ENCODE peak calls at places on chromosome 20, in five cellular contexts. P, H, F, D and N are unnamed samples.

GRCh38 chr20:25314497-25315417 is 66.9 kb downstream of the PYGB start:
- DNase-seq in P (no peak), H (no peak), D (no peak), F (no peak), N (no peak)

GRCh38 chr20:57250607-57251343 is 15.7 kb downstream of the BMP7 start:
- DNase-seq in H (no peak), F (no peak), P (no peak), D (no peak), N (peak)

GRCh38 chr20:728022-728944 is 40.0 kb downstream of the SLC52A3 start:
- DNase-seq in P (peak), F (peak), H (peak), D (peak), N (peak)

GRCh38 chr20:7031222-7031621 is 263.7 kb downstream of the BMP2 start:
- DNase-seq in D (no peak), F (no peak), P (no peak), H (no peak), N (no peak)

GRCh38 chr20:4067600-4068261 is 52.4 kb upstream of the RNF24 start:
- DNase-seq in H (no peak), D (no peak), F (no peak), P (peak), N (no peak)

GRCh38 chr20:25549866-25550477 is 35.4 kb downstream of the NINL start:
- DNase-seq in F (no peak), P (peak), H (no peak), D (no peak), N (no peak)

GRCh38 chr20:39879296-39879695 is 809.7 kb downstream of the MAFB start:
- DNase-seq in H (no peak), D (no peak), F (no peak), P (no peak), N (no peak)

GRCh38 chr20:52010541-52010940 is 181.0 kb downstream of the ZFP64 start:
- DNase-seq in F (no peak), D (no peak), H (no peak), P (no peak), N (no peak)

GRCh38 chr20:19974621-19975435 is 42.3 kb upstream of the NAA20 start:
- DNase-seq in D (peak), H (peak), P (peak), F (no peak), N (peak)

GRCh38 chr20:46012926-46013825 is 4.5 kb downstream of the MMP9 start:
- DNase-seq in H (no peak), P (no peak), F (no peak), D (no peak), N (no peak)

GRCh38 chr20:46070215-46070910 is 19.4 kb downstream of the NCOA5 start:
- DNase-seq in D (no peak), F (no peak), H (no peak), P (peak), N (no peak)

GRCh38 chr20:57685134-57685851 is 24.5 kb downstream of the PMEPA1 start:
- DNase-seq in P (no peak), F (no peak), D (no peak), H (no peak), N (no peak)

GRCh38 chr20:24741673-24742072 is 207.4 kb upstream of the CST7 start:
- DNase-seq in P (no peak), D (no peak), H (no peak), F (no peak), N (no peak)

GRCh38 chr20:20567712-20568111 is 144.7 kb downstream of the RALGAPA2 start:
- DNase-seq in H (no peak), P (no peak), D (no peak), F (no peak), N (no peak)

GRCh38 chr20:11044561-11044960 is 370.8 kb upstream of the JAG1 start:
- DNase-seq in D (no peak), H (no peak), F (no peak), P (no peak), N (no peak)

GRCh38 chr20:45972500-45973183 is 639 bp upstream of the ZNF335 start:
- DNase-seq in D (peak), P (no peak), H (no peak), F (no peak), N (peak)

GRCh38 chr20:5919634-5920544 is 30.4 kb downstream of the TRMT6 start:
- DNase-seq in H (no peak), F (no peak), D (no peak), P (no peak), N (no peak)

GRCh38 chr20:17059465-17059864 is 167.4 kb upstream of the PCSK2 start:
- DNase-seq in D (no peak), F (no peak), P (peak), H (no peak), N (peak)

GRCh38 chr20:36951977-36952738 is 650 bp upstream of the SAMHD1 start:
- DNase-seq in D (no peak), P (no peak), F (no peak), H (no peak), N (no peak)

GRCh38 chr20:46657618-46658017 is 6.4 kb upstream of the SLC13A3 start:
- DNase-seq in F (no peak), H (no peak), D (no peak), P (no peak), N (no peak)

GRCh38 chr20:9480066-9480465 is 34.3 kb upstream of the LAMP5 start:
- DNase-seq in P (no peak), F (no peak), H (no peak), D (no peak), N (peak)

GRCh38 chr20:53162251-53162835 is 190.2 kb downstream of the TSHZ2 start:
- DNase-seq in H (no peak), P (peak), D (no peak), F (peak), N (no peak)

GRCh38 chr20:43917380-43917779 is 2.7 kb downstream of the TOX2 start:
- DNase-seq in F (no peak), P (no peak), H (no peak), D (no peak), N (no peak)

GRCh38 chr20:43910564-43910963 is 4.1 kb upstream of the TOX2 start:
- DNase-seq in H (no peak), P (no peak), D (no peak), F (no peak), N (no peak)

GRCh38 chr20:58174708-58175287 is 53.7 kb downstream of the ANKRD60 start:
- DNase-seq in F (no peak), P (no peak), H (no peak), D (peak), N (peak)

GRCh38 chr20:61524956-61525666 is 273.1 kb downstream of the CDH4 start:
- DNase-seq in H (no peak), F (no peak), D (no peak), P (no peak), N (no peak)

GRCh38 chr20:14543040-14543439 is 205.6 kb upstream of the FLRT3 start:
- DNase-seq in P (peak), F (no peak), D (no peak), H (no peak), N (no peak)

GRCh38 chr20:23309781-23310180 is 40.8 kb upstream of the NXT1 start:
- DNase-seq in H (no peak), P (no peak), D (no peak), F (no peak), N (no peak)

GRCh38 chr20:63835031-63835858 is 4.2 kb upstream of the ZBTB46 start:
- DNase-seq in F (no peak), H (peak), P (peak), D (peak), N (peak)

GRCh38 chr20:40961176-40961575 is 67.4 kb upstream of the TOP1 start:
- DNase-seq in P (no peak), D (no peak), H (no peak), F (no peak), N (no peak)

GRCh38 chr20:23727016-23727415 is 23.7 kb downstream of the CST1 start:
- DNase-seq in F (no peak), D (no peak), H (no peak), P (no peak), N (no peak)

GRCh38 chr20:24296477-24297380 is 172.7 kb upstream of the SYNDIG1 start:
- DNase-seq in D (no peak), P (no peak), F (no peak), H (no peak), N (no peak)

GRCh38 chr20:6501061-6501460 is 266.4 kb upstream of the BMP2 start:
- DNase-seq in P (peak), F (no peak), H (no peak), D (no peak), N (no peak)

GRCh38 chr20:19947611-19948264 is 69.4 kb upstream of the NAA20 start:
- DNase-seq in P (peak), D (no peak), H (no peak), F (no peak), N (no peak)

GRCh38 chr20:44805991-44806729 is 4.2 kb downstream of the RIMS4 start:
- DNase-seq in H (no peak), P (peak), D (peak), F (no peak), N (peak)

GRCh38 chr20:34473262-34473883 is 42.8 kb upstream of the DYNLRB1 start:
- DNase-seq in H (no peak), D (peak), P (peak), F (peak), N (peak)
- TF ChIP-seq CTCF in H (no peak), D (peak), P (peak), F (peak), N (peak)

GRCh38 chr20:48621256-48622078 is 206.3 kb downstream of the PREX1 start:
- DNase-seq in D (peak), H (no peak), P (no peak), F (no peak), N (no peak)
- TF ChIP-seq CTCF in D (no peak), H (no peak), P (no peak), F (no peak), N (no peak)

GRCh38 chr20:32437391-32438074 is 79.4 kb downstream of the ASXL1 start:
- DNase-seq in P (no peak), H (no peak), F (no peak), D (no peak), N (no peak)
- TF ChIP-seq CTCF in P (peak), H (no peak), F (peak), D (no peak), N (peak)

GRCh38 chr20:62826646-62827322 is 9.9 kb downstream of the COL9A3 start:
- DNase-seq in D (no peak), H (no peak), F (no peak), P (no peak), N (no peak)
- TF ChIP-seq CTCF in D (no peak), H (no peak), F (no peak), P (no peak), N (no peak)

DNA sequence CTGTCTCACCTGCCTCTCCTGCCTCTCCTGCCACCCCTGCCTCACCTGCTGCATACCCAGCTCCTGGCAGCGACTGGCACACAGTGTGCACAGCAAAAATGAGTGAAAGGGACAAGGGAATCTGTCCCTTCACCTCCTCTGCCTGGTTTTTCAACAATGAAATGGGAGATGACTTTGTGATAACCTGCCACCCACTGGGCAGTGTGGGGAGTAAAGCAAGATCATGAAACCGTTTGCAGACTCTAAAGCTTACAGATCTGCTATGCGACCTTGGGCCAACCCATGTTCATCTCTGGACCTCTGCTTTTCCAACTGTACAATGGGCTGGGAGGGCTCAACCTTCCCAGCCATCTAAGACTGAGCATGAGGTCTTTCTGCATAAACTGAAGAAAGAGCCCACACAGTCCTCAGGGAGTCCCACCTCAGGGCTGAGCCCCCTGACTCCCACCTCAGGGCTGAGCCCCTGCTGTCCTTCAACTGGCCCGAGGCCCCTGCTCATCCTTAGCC is 81.1 kb downstream of the RIPOR3 start:
- DNase-seq in H (no peak), P (no peak), D (no peak), F (no peak), N (no peak)
- TF ChIP-seq CTCF in H (no peak), P (peak), D (no peak), F (no peak), N (no peak)

GRCh38 chr20:62553136-62553837 is 77.5 kb upstream of the GATA5 start:
- DNase-seq in P (no peak), D (no peak), F (no peak), H (no peak), N (no peak)
- TF ChIP-seq CTCF in P (no peak), D (peak), F (no peak), H (no peak), N (peak)

GRCh38 chr20:21702553-21703467 is 2.7 kb upstream of the PAX1 start:
- DNase-seq in P (peak), D (peak), H (peak), F (no peak), N (peak)
- TF ChIP-seq CTCF in P (peak), D (peak), H (peak), F (no peak), N (peak)

DNA sequence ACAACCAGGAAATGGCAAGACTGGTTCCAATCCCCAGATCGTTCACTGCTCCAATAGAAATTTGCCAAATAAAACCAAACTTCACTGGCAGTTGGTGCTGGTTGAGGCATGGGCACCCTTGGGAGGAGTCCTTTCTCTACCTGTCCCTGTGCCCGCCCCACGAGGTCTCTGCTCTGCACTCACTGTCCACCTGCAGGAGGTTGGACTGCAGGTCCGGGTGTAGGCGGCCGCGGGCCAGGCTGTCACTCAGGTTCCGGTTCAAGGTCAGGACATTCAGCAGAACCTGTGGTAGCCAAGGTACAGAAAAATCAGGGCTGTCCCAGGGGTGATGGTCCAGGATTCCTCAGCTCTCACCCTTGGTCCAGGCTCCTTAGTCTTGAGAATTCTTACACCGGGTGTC is 22.9 kb downstream of the GGT7 start:
- DNase-seq in D (no peak), P (no peak), H (no peak), F (no peak), N (no peak)
- TF ChIP-seq CTCF in D (no peak), P (no peak), H (no peak), F (no peak), N (no peak)